ENCODE peak calls at places on chromosomes 3 and 15, in eight cellular contexts. E, U, O, Y, K, H, C and Q are unnamed samples.

GRCh38 chr3:31968927-31969418 is 12.1 kb downstream of the OSBPL10 start:
- DNase-seq in E (peak), U (peak), O (no peak), Y (peak), K (no peak), H (peak), C (peak), Q (peak)

GRCh38 chr15:85642054-85642692 is 152.6 kb downstream of the KLHL25 start:
- DNase-seq in E (no peak), U (no peak), O (no peak), Y (no peak), K (no peak), H (no peak), C (no peak), Q (no peak)

GRCh38 chr3:39255503-39256325 is 24.1 kb downstream of the CX3CR1 start:
- DNase-seq in E (no peak), U (no peak), O (no peak), Y (no peak), K (no peak), H (no peak), C (no peak), Q (no peak)

GRCh38 chr15:30953731-30954378 is 37.6 kb downstream of the MTMR10 start:
- DNase-seq in E (no peak), U (no peak), O (no peak), Y (peak), K (no peak), H (peak), C (no peak), Q (no peak)

GRCh38 chr3:111989061-111989678 is 9.6 kb upstream of the TAGLN3 start:
- DNase-seq in E (no peak), U (no peak), O (no peak), Y (no peak), K (peak), H (peak), C (peak), Q (peak)

GRCh38 chr15:58200739-58201138 is 62.6 kb downstream of the AQP9 start:
- DNase-seq in E (no peak), U (no peak), O (no peak), Y (no peak), K (no peak), H (no peak), C (no peak), Q (no peak)

GRCh38 chr15:101288905-101289513 is 6.0 kb downstream of the SNRPA1 start:
- DNase-seq in E (no peak), U (no peak), O (peak), Y (no peak), K (peak), H (no peak), C (peak), Q (peak)

GRCh38 chr3:126103121-126104027 is 19.4 kb upstream of the SLC41A3 start:
- DNase-seq in E (peak), U (no peak), O (peak), Y (no peak), K (peak), H (no peak), C (no peak), Q (peak)

GRCh38 chr15:86691091-86691490 is 611.4 kb downstream of the AGBL1 start:
- DNase-seq in E (no peak), U (no peak), O (no peak), Y (no peak), K (no peak), H (peak), C (no peak), Q (no peak)

GRCh38 chr3:52983336-52983807 is 62.5 kb downstream of the SFMBT1 start:
- DNase-seq in E (no peak), U (no peak), O (no peak), Y (no peak), K (no peak), H (no peak), C (no peak), Q (no peak)

GRCh38 chr3:50617096-50617791 is at the start of gene MAPKAPK3:
- DNase-seq in E (peak), U (no peak), O (no peak), Y (no peak), K (no peak), H (no peak), C (peak), Q (peak)

GRCh38 chr3:9399746-9400145 is 2.3 kb downstream of the SETD5 start:
- DNase-seq in E (peak), U (peak), O (peak), Y (no peak), K (peak), H (peak), C (peak), Q (peak)

GRCh38 chr3:9400626-9401025 is 3.2 kb downstream of the SETD5 start:
- DNase-seq in E (no peak), U (no peak), O (no peak), Y (no peak), K (no peak), H (no peak), C (no peak), Q (peak)

GRCh38 chr3:9402410-9403228 is 5.2 kb downstream of the SETD5 start:
- DNase-seq in E (peak), U (peak), O (peak), Y (no peak), K (peak), H (peak), C (peak), Q (peak)

GRCh38 chr3:9403463-9403862 is 6.0 kb downstream of the SETD5 start:
- DNase-seq in E (no peak), U (no peak), O (no peak), Y (no peak), K (no peak), H (no peak), C (no peak), Q (no peak)

DNA sequence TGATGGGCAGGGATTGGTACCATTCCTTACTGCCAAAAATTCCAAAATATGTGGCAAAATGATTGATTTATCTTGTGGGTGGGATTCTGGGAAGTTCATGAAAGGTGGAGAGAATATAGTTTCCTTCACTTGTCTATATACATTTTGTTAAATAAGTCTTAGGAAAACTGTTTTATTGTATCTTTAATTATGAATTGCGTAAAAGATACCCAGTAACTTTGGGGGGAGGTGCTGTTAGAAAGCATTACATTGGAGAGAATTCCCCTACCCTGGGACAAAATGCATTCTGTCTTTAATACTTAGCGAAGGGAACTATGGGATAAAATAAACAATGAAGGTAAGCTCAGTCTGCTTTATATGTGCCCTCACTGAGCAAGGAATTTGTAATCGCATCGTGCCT is 4.6 kb downstream of the SETD5 start:
- DNase-seq in E (no peak), U (no peak), O (no peak), Y (no peak), K (no peak), H (no peak), C (no peak), Q (peak)
- H3K4me3 ChIP-seq in E (no peak), U (no peak), O (peak), Y (peak), K (peak), H (peak), C (peak), Q (peak)

GRCh38 chr3:86988986-86989385 is 2.0 kb downstream of the VGLL3 start:
- DNase-seq in E (no peak), U (no peak), O (no peak), Y (no peak), K (no peak), H (peak), C (no peak), Q (no peak)
- H3K9ac ChIP-seq in E (no peak), U (no peak), O (no peak), Y (no peak), K (no peak), H (peak), C (no peak), Q (no peak)

GRCh38 chr3:49120438-49121135 is at the start of gene USP19:
- DNase-seq in E (peak), U (peak), O (peak), Y (no peak), K (peak), H (peak), C (peak), Q (peak)

GRCh38 chr3:49119439-49119838 is 1.2 kb downstream of the USP19 start:
- DNase-seq in E (no peak), U (no peak), O (no peak), Y (no peak), K (no peak), H (peak), C (no peak), Q (no peak)

GRCh38 chr3:49120096-49120437 is 556 bp downstream of the USP19 start:
- DNase-seq in E (no peak), U (no peak), O (no peak), Y (no peak), K (no peak), H (peak), C (no peak), Q (no peak)

GRCh38 chr3:49121244-49121671 is 635 bp upstream of the USP19 start:
- DNase-seq in E (no peak), U (no peak), O (no peak), Y (no peak), K (no peak), H (no peak), C (no peak), Q (no peak)

DNA sequence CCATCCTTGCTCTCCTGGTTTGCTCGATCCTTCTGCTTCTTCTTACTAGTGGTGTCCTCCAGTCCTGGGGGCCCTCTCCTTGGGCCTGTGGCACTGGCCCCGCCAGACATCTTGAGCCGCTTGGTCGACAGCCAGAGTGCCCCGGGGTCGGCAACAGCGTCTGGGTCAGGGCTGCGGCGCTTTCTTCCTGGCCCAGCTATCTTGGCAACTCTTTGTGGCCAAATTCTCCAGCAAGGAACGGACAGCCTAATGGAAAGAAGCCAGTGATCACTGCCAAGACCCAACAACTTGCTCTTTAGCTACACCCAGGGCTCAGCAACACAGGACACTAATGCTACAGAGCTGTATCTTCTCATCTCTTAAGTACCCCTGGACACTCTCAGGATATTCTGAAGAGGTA is 1.6 kb downstream of the USP19 start:
- DNase-seq in E (no peak), U (no peak), O (no peak), Y (no peak), K (no peak), H (peak), C (no peak), Q (no peak)
- H3K4me3 ChIP-seq in E (no peak), U (no peak), O (peak), Y (no peak), K (peak), H (peak), C (peak), Q (no peak)

DNA sequence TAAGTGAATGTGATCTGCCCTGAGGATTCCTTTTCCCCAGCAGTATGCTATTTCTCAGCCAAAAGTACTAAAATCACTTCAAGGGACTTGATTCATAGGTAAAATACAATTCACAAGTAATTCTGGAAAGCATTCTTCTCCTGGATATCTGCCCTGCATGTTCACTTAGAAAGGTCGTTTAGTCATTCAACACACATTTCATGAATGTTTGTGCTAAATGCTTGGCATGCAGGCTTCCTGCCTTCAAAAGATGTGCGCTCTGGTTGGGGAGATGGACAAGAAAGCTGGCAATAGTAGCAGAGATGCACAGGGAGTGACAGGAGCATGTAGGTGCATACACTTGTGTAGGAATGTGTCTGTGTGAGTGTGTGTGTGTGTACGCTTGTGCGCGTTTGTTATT is 360.7 kb downstream of the PTPRG start:
- DNase-seq in E (no peak), U (no peak), O (no peak), Y (no peak), K (no peak), H (peak), C (no peak), Q (no peak)
- H3K9ac ChIP-seq in E (no peak), U (no peak), O (no peak), Y (no peak), K (no peak), H (no peak), C (no peak), Q (no peak)

GRCh38 chr3:29525254-29525881 is 244.5 kb downstream of the RBMS3 start:
- DNase-seq in E (peak), U (no peak), O (no peak), Y (no peak), K (no peak), H (peak), C (peak), Q (no peak)

GRCh38 chr3:29516164-29516563 is 235.3 kb downstream of the RBMS3 start:
- DNase-seq in E (no peak), U (no peak), O (no peak), Y (no peak), K (no peak), H (no peak), C (no peak), Q (no peak)

GRCh38 chr3:29520764-29521163 is 239.9 kb downstream of the RBMS3 start:
- DNase-seq in E (no peak), U (no peak), O (no peak), Y (no peak), K (no peak), H (peak), C (no peak), Q (no peak)

GRCh38 chr3:29527251-29527650 is 246.4 kb downstream of the RBMS3 start:
- DNase-seq in E (no peak), U (no peak), O (no peak), Y (no peak), K (peak), H (peak), C (no peak), Q (no peak)

DNA sequence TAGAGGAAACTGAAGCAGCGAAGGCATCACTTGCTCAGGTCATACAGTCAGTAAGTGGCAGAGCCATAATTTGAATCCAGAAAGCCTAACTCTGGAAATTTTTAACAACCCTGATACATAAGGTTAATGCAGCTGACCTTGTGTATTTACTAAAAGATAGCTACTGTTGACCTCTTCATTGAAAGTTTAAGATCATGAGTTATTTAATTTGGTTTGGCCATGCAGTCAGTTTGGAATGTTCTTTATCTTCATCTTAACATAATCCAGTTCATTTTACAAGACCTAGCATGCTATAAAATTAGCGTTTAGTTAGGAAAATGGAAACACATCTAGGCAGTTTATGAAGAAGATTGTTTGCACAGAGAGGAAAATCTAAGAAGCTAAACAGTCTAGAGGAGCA is 240.9 kb downstream of the RBMS3 start:
- DNase-seq in E (no peak), U (no peak), O (no peak), Y (no peak), K (no peak), H (no peak), C (no peak), Q (no peak)
- H3K4me3 ChIP-seq in E (no peak), U (no peak), O (no peak), Y (no peak), K (no peak), H (no peak), C (no peak), Q (no peak)

DNA sequence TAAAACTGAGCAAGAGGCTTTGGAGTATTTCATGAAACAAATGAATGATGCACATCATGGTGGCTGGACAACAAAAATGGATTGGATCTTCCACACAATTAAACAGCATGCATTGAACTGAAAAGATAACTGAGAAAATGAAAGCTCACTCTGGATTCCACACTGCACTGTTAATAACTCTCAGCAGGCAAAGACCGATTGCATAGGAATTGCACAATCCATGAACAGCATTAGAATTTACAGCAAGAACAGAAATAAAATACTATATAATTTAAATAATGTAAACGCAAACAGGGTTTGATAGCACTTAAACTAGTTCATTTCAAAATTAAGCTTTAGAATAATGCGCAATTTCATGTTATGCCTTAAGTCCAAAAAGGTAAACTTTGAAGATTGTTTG is 16.7 kb downstream of the KCNMB3 start:
- DNase-seq in E (no peak), U (no peak), O (no peak), Y (no peak), K (no peak), H (peak), C (no peak), Q (no peak)
- H3K9ac ChIP-seq in E (no peak), U (no peak), O (no peak), Y (no peak), K (no peak), H (no peak), C (no peak), Q (no peak)

GRCh38 chr3:166734734-166735133 is 645.4 kb downstream of the ZBBX start:
- DNase-seq in E (no peak), U (no peak), O (no peak), Y (no peak), K (no peak), H (no peak), C (no peak), Q (no peak)

DNA sequence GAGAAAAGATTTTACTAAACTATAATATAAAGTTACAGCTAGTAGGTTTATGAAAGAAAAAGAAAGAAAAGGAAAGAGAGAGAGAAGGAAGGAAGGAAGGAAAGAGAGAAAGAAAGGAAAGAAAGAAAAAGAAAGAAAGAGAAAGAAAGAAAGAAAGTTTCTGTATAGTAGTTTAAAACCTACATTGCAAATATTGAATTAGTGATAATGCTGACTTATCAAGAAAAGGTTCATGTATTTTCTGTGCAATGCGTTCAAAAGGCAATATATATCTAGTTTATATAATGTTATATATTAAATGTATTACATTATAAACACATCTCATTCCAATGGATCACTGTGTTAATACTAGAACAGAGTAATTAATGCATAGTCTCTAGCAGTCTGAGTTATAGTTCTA is 648.4 kb downstream of the ZBBX start:
- DNase-seq in E (no peak), U (no peak), O (no peak), Y (no peak), K (no peak), H (no peak), C (no peak), Q (no peak)
- H3K4me3 ChIP-seq in E (no peak), U (no peak), O (no peak), Y (no peak), K (no peak), H (no peak), C (no peak), Q (no peak)

GRCh38 chr3:47108546-47108945 is 55.4 kb downstream of the SETD2 start:
- DNase-seq in E (no peak), U (peak), O (peak), Y (no peak), K (no peak), H (peak), C (no peak), Q (peak)

GRCh38 chr3:47113669-47114365 is 50.1 kb downstream of the SETD2 start:
- DNase-seq in E (no peak), U (no peak), O (no peak), Y (peak), K (no peak), H (peak), C (no peak), Q (no peak)

GRCh38 chr3:47117803-47118364 is 46.0 kb downstream of the SETD2 start:
- DNase-seq in E (no peak), U (no peak), O (no peak), Y (no peak), K (no peak), H (peak), C (no peak), Q (no peak)

GRCh38 chr3:47109393-47109792 is 54.5 kb downstream of the SETD2 start:
- DNase-seq in E (no peak), U (no peak), O (no peak), Y (no peak), K (no peak), H (no peak), C (no peak), Q (no peak)

DNA sequence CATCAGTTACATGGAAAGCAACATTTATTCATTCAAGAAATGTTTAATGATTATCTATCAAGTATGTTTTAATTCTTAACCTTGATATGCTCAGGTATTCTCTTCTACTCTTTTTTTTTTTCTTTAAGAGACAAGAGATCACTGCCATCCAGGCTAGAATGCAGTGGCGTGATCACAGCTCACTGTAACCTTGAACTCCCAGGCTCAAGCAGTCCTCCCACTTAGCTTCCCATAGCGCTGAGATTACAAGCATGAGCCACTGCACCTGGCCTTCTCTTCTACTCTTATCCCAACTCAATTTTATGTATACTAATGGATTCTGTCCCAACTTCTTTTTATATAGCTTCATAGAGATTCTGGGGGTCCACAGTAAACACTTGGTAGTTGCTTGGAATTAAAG is 50.9 kb downstream of the SETD2 start:
- DNase-seq in E (no peak), U (no peak), O (no peak), Y (no peak), K (no peak), H (no peak), C (no peak), Q (no peak)
- H3K9ac ChIP-seq in E (no peak), U (no peak), O (no peak), Y (no peak), K (peak), H (no peak), C (no peak), Q (no peak)